ENCODE peak calls at places on chromosomes 6 and 20, in four cellular contexts. One of them, this sample, is unnamed.

GRCh38 chr6:113856011-113856551 is 1.1 kb upstream of the MARCKS start:
- DNase-seq in neural progenitor cell: peak; percentile 53
- DNase-seq in fibroblast of lung: peak; percentile 70
- DNase-seq in K562: no peak
- DNase-seq in this sample: peak; percentile 72

GRCh38 chr20:18190466-18191233 is 53.0 kb downstream of the KAT14 start:
- DNase-seq in neural progenitor cell: no peak
- DNase-seq in fibroblast of lung: no peak
- DNase-seq in K562: no peak
- DNase-seq in this sample: no peak

GRCh38 chr20:46058656-46059281 is 29.8 kb downstream of the SLC12A5 start:
- DNase-seq in neural progenitor cell: peak; percentile 67
- DNase-seq in fibroblast of lung: no peak
- DNase-seq in K562: no peak
- DNase-seq in this sample: peak; percentile 48

GRCh38 chr6:165637591-165637990 is 25.4 kb downstream of the PDE10A start:
- DNase-seq in neural progenitor cell: no peak
- DNase-seq in fibroblast of lung: no peak
- DNase-seq in K562: no peak
- DNase-seq in this sample: no peak

GRCh38 chr20:39342463-39342862 is 380.3 kb downstream of the DHX35 start:
- DNase-seq in neural progenitor cell: no peak
- DNase-seq in fibroblast of lung: no peak
- DNase-seq in K562: no peak
- DNase-seq in this sample: no peak

GRCh38 chr6:23533311-23533710 is 592.7 kb upstream of the NRSN1 start:
- DNase-seq in neural progenitor cell: no peak
- DNase-seq in fibroblast of lung: no peak
- DNase-seq in K562: no peak
- DNase-seq in this sample: no peak

GRCh38 chr6:722077-722524 is 29.2 kb upstream of the EXOC2 start:
- DNase-seq in neural progenitor cell: peak; percentile 88
- DNase-seq in fibroblast of lung: peak; percentile 93
- DNase-seq in K562: peak; percentile 86
- DNase-seq in this sample: peak; percentile 86

GRCh38 chr6:136728976-136729515 is 63.2 kb downstream of the MAP3K5 start:
- DNase-seq in neural progenitor cell: no peak
- DNase-seq in fibroblast of lung: no peak
- DNase-seq in K562: no peak
- DNase-seq in this sample: no peak

GRCh38 chr6:19180348-19181073 is 656.7 kb upstream of the ID4 start:
- DNase-seq in neural progenitor cell: no peak
- DNase-seq in fibroblast of lung: peak; percentile 38
- DNase-seq in K562: no peak
- DNase-seq in this sample: peak; percentile 41

GRCh38 chr20:1396702-1397101 is 3.8 kb upstream of the FKBP1A start:
- DNase-seq in neural progenitor cell: no peak
- DNase-seq in fibroblast of lung: no peak
- DNase-seq in K562: no peak
- DNase-seq in this sample: no peak

GRCh38 chr20:38290829-38291581 is 13.0 kb upstream of the BPI start:
- DNase-seq in neural progenitor cell: peak; percentile 77
- DNase-seq in fibroblast of lung: peak; percentile 91
- DNase-seq in K562: peak; percentile 46
- DNase-seq in this sample: no peak

GRCh38 chr6:17851720-17852161 is 135.7 kb downstream of the KIF13A start:
- DNase-seq in neural progenitor cell: no peak
- DNase-seq in fibroblast of lung: peak; percentile 28
- DNase-seq in K562: no peak
- DNase-seq in this sample: no peak

GRCh38 chr6:158703121-158703839 is 53.4 kb downstream of the SYTL3 start:
- DNase-seq in neural progenitor cell: no peak
- DNase-seq in fibroblast of lung: no peak
- DNase-seq in K562: no peak
- DNase-seq in this sample: no peak

GRCh38 chr20:55472704-55473103 is 532.6 kb downstream of the CBLN4 start:
- DNase-seq in neural progenitor cell: peak; percentile 26
- DNase-seq in fibroblast of lung: no peak
- DNase-seq in K562: no peak
- DNase-seq in this sample: no peak

GRCh38 chr20:4038047-4038459 is 22.7 kb upstream of the RNF24 start:
- DNase-seq in neural progenitor cell: peak; percentile 46
- DNase-seq in fibroblast of lung: peak; percentile 82
- DNase-seq in K562: peak; percentile 36
- DNase-seq in this sample: peak; percentile 87

GRCh38 chr6:139135578-139136545 is 982 bp downstream of the HECA start:
- DNase-seq in neural progenitor cell: peak; percentile 55
- DNase-seq in fibroblast of lung: peak; percentile 42
- DNase-seq in K562: peak; percentile 60
- DNase-seq in this sample: peak; percentile 29

GRCh38 chr6:70396796-70397729 is 16.2 kb upstream of the FAM135A start:
- DNase-seq in neural progenitor cell: no peak
- DNase-seq in fibroblast of lung: peak; percentile 5
- DNase-seq in K562: no peak
- DNase-seq in this sample: peak; percentile 5

GRCh38 chr6:38508286-38508685 is 131.4 kb downstream of the BTBD9 start:
- DNase-seq in neural progenitor cell: no peak
- DNase-seq in fibroblast of lung: no peak
- DNase-seq in K562: no peak
- DNase-seq in this sample: no peak

GRCh38 chr6:115271434-115271833 is 789.3 kb downstream of the FRK start:
- DNase-seq in neural progenitor cell: peak; percentile 39
- DNase-seq in fibroblast of lung: no peak
- DNase-seq in K562: no peak
- DNase-seq in this sample: peak; percentile 1

GRCh38 chr20:43440531-43440930 is 17.2 kb upstream of the SRSF6 start:
- DNase-seq in neural progenitor cell: no peak
- DNase-seq in fibroblast of lung: no peak
- DNase-seq in K562: no peak
- DNase-seq in this sample: no peak

GRCh38 chr6:13278991-13279390 is 49.3 kb downstream of the TBC1D7 start:
- DNase-seq in neural progenitor cell: no peak
- DNase-seq in fibroblast of lung: no peak
- DNase-seq in K562: no peak
- DNase-seq in this sample: no peak

GRCh38 chr20:1893721-1894470 is 1.3 kb upstream of the SIRPA start:
- DNase-seq in neural progenitor cell: no peak
- DNase-seq in fibroblast of lung: no peak
- DNase-seq in K562: no peak
- DNase-seq in this sample: peak; percentile 31

GRCh38 chr6:56849876-56850275 is 105.0 kb upstream of the BEND6 start:
- DNase-seq in neural progenitor cell: peak; percentile 22
- DNase-seq in fibroblast of lung: peak; percentile 41
- DNase-seq in K562: no peak
- DNase-seq in this sample: peak; percentile 17

GRCh38 chr6:94658929-94659328 is 918.4 kb upstream of the MANEA start:
- DNase-seq in neural progenitor cell: no peak
- DNase-seq in fibroblast of lung: no peak
- DNase-seq in K562: no peak
- DNase-seq in this sample: no peak

GRCh38 chr6:130600880-130601341 is 226.3 kb upstream of the SMLR1 start:
- DNase-seq in neural progenitor cell: no peak
- DNase-seq in fibroblast of lung: peak; percentile 34
- DNase-seq in K562: no peak
- DNase-seq in this sample: no peak

GRCh38 chr6:109239918-109240321 is 142.3 kb downstream of the CD164 start:
- DNase-seq in neural progenitor cell: no peak
- DNase-seq in fibroblast of lung: no peak
- DNase-seq in K562: no peak
- DNase-seq in this sample: no peak

GRCh38 chr6:7273709-7274108 is 39.3 kb downstream of the SSR1 start:
- DNase-seq in neural progenitor cell: no peak
- DNase-seq in fibroblast of lung: no peak
- DNase-seq in K562: no peak
- DNase-seq in this sample: no peak

GRCh38 chr6:22940571-22941290 is 371.4 kb downstream of the HDGFL1 start:
- DNase-seq in neural progenitor cell: no peak
- DNase-seq in fibroblast of lung: peak; percentile 26
- DNase-seq in K562: no peak
- DNase-seq in this sample: no peak

GRCh38 chr6:169869301-169869700 is 117.9 kb downstream of the ERMARD start:
- DNase-seq in neural progenitor cell: no peak
- DNase-seq in fibroblast of lung: no peak
- DNase-seq in K562: no peak
- DNase-seq in this sample: no peak

GRCh38 chr6:111057074-111057752 is 30.1 kb upstream of the SLC16A10 start:
- DNase-seq in neural progenitor cell: peak; percentile 51
- DNase-seq in fibroblast of lung: peak; percentile 57
- DNase-seq in K562: peak; percentile 50
- DNase-seq in this sample: peak; percentile 67

GRCh38 chr20:25289886-25290597 is 42.2 kb downstream of the PYGB start:
- DNase-seq in neural progenitor cell: no peak
- DNase-seq in fibroblast of lung: no peak
- DNase-seq in K562: no peak
- DNase-seq in this sample: no peak

GRCh38 chr20:50113420-50114224 is 672 bp upstream of the UBE2V1 start:
- DNase-seq in neural progenitor cell: no peak
- DNase-seq in fibroblast of lung: no peak
- DNase-seq in K562: no peak
- DNase-seq in this sample: no peak

GRCh38 chr20:32010096-32010495 is at the start of gene CCM2L:
- DNase-seq in neural progenitor cell: no peak
- DNase-seq in fibroblast of lung: no peak
- DNase-seq in K562: no peak
- DNase-seq in this sample: no peak

GRCh38 chr6:27293436-27294152 is 18.5 kb downstream of the POM121L2 start:
- DNase-seq in neural progenitor cell: peak; percentile 72
- DNase-seq in fibroblast of lung: peak; percentile 66
- DNase-seq in K562: peak; percentile 35
- DNase-seq in this sample: peak; percentile 55

DNA sequence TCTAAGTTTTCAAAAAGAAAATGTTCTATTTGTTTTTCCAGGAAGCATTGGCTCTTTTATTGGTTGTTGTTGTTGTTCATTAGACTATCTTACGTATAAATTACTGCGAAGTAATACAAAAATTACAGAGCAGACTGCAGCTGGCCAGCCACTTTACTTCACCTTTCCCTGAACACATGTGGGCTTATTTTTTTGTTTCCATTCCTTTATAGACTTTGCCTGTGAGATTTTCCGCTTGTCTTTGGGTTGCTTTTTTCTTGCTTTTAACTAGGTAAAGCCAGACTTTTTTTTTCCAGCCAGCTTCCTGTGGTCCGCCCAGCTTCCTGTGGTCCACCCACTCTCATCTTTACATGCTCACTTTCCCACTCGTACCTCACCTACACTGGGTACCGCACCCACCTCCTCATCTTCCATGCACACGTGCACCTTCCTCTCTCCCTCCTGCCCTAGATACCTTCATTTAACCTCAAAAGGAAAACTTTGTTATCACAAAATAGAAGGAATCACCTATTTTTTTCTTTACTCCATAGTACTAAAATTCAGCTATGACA is 79.0 kb downstream of the IPCEF1 start:
- DNase-seq in neural progenitor cell: no peak
- DNase-seq in fibroblast of lung: no peak
- DNase-seq in K562: no peak
- DNase-seq in this sample: no peak
- TF ChIP-seq CTCF in neural progenitor cell: no peak
- TF ChIP-seq CTCF in fibroblast of lung: no peak
- TF ChIP-seq CTCF in K562: no peak
- TF ChIP-seq CTCF in this sample: no peak

DNA sequence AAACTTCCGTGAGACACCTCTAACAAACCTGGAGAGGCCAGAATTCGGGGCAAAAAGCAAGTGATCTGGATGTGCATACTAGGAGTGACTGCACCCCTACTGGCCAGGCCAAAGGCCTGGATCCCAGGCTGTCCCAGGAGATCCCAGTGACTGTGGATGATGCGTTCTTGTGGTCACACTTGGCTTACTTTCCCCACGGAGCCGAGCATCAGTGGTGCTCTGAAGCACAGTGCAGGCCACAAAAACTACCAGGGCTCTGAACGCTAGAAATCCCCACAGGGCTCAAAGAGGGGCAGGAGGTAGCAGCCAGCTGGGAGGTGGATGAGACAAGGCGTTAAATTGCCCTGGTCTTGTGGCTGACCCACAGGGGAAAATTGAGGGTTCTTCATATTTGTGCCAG is 7.1 kb downstream of the TRIM26 start:
- DNase-seq in neural progenitor cell: no peak
- DNase-seq in fibroblast of lung: no peak
- DNase-seq in K562: no peak
- DNase-seq in this sample: no peak
- H3K4me1 ChIP-seq in neural progenitor cell: peaks cover 29% of the 10 kb centered on the region
- H3K4me1 ChIP-seq in fibroblast of lung: peaks cover 10% of the 10 kb centered on the region
- H3K4me1 ChIP-seq in K562: no peaks in the 10 kb centered on the region
- H3K4me1 ChIP-seq in this sample: peaks cover 10% of the 10 kb centered on the region

DNA sequence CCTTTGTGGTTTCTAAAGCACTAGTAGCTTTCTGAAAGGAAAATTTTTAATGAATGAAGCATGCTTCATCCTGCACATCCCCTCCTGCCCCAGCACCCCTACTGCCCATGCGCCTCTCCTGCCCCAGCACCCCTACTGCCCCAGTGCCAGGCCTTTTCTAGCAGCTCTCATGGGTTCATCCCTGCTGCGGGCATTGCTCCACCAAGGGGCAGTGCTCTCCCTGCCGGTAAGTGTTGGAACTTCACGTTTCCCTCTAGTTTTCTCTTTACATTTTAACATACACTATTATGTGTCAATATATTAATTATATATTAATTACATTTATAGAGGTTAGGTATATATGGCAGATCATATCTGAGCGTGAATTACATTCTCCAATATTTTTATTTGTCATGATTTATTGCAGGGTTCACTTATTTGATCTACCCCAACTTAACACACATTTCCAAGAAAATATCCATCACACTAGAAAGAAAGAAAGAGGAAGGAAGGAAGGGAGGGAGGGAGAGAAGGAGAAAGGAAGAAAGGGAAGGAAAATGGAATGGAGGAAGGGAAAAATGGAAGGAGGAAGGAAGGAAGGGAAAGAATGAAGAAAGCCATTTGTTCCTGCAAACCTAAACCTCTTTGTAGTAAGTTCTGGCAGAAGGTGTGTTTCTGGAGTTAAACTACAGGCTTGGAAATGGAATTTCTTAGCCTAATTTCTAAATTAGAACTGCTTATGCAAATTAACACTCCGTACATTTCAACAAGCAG is 46.8 kb downstream of the CEP43 start:
- DNase-seq in neural progenitor cell: no peak
- DNase-seq in fibroblast of lung: no peak
- DNase-seq in K562: no peak
- DNase-seq in this sample: no peak
- TF ChIP-seq CTCF in neural progenitor cell: no peak
- TF ChIP-seq CTCF in fibroblast of lung: no peak
- TF ChIP-seq CTCF in K562: peak; percentile 61
- TF ChIP-seq CTCF in this sample: peak; percentile 12

GRCh38 chr6:42314571-42314950 is 96.9 kb upstream of the MRPS10 start:
- DNase-seq in neural progenitor cell: no peak
- DNase-seq in fibroblast of lung: no peak
- DNase-seq in K562: no peak
- DNase-seq in this sample: no peak

GRCh38 chr6:42315220-42315990 is 97.7 kb upstream of the MRPS10 start:
- DNase-seq in neural progenitor cell: no peak
- DNase-seq in fibroblast of lung: no peak
- DNase-seq in K562: no peak
- DNase-seq in this sample: no peak

GRCh38 chr6:42316390-42316970 is 98.8 kb upstream of the MRPS10 start:
- DNase-seq in neural progenitor cell: peak; percentile 25
- DNase-seq in fibroblast of lung: peak; percentile 73
- DNase-seq in K562: no peak
- DNase-seq in this sample: peak; percentile 60

GRCh38 chr6:42316981-42317380 is 99.3 kb upstream of the MRPS10 start:
- DNase-seq in neural progenitor cell: no peak
- DNase-seq in fibroblast of lung: peak; percentile 12
- DNase-seq in K562: no peak
- DNase-seq in this sample: no peak

GRCh38 chr6:42315991-42316378 is 98.3 kb upstream of the MRPS10 start:
- DNase-seq in neural progenitor cell: no peak
- DNase-seq in fibroblast of lung: peak; percentile 95
- DNase-seq in K562: no peak
- DNase-seq in this sample: no peak
- H3K4me1 ChIP-seq in neural progenitor cell: peaks cover 9% of the 10 kb centered on the region
- H3K4me1 ChIP-seq in fibroblast of lung: peaks cover 44% of the 10 kb centered on the region
- H3K4me1 ChIP-seq in K562: peaks cover 14% of the 10 kb centered on the region
- H3K4me1 ChIP-seq in this sample: peaks cover 4% of the 10 kb centered on the region

This sample was measured in cardiac muscle cell.